ENCODE peak calls at places on chromosome 16, in ten cellular contexts. One of them, this sample, is unnamed.

GRCh38 chr16:10578474-10579316 is 1.7 kb downstream of the EMP2 start:
- DNase-seq in stimulated activated CD8-positive, alpha-beta memory T cell treated with anti-CD3 and anti-CD28 coated beads, Interleukin-4, amount 100 ng/mL, for 4 hours: no peak
- DNase-seq in cardiac muscle cell: no peak
- DNase-seq in naive B cell: no peak
- DNase-seq in MG63: no peak
- DNase-seq in GM03348: no peak
- DNase-seq in NCI-H1436: no peak
- DNase-seq in M059J: peak
- DNase-seq in uterus: peak
- DNase-seq in stomach: peak
- DNase-seq in this sample: no peak

GRCh38 chr16:1991135-1991551 is 1.4 kb downstream of the SYNGR3 start:
- DNase-seq in GM03348: no peak
- DNase-seq in M059J: no peak
- DNase-seq in stomach: peak
- DNase-seq in uterus: no peak
- DNase-seq in MG63: no peak
- DNase-seq in naive B cell: peak
- DNase-seq in stimulated activated CD8-positive, alpha-beta memory T cell treated with anti-CD3 and anti-CD28 coated beads, Interleukin-4, amount 100 ng/mL, for 4 hours: peak
- DNase-seq in NCI-H1436: no peak
- DNase-seq in cardiac muscle cell: no peak
- DNase-seq in this sample: peak

GRCh38 chr16:6977906-6978305 is 354.7 kb upstream of the RBFOX1 start:
- DNase-seq in NCI-H1436: no peak
- DNase-seq in stomach: no peak
- DNase-seq in stimulated activated CD8-positive, alpha-beta memory T cell treated with anti-CD3 and anti-CD28 coated beads, Interleukin-4, amount 100 ng/mL, for 4 hours: no peak
- DNase-seq in naive B cell: no peak
- DNase-seq in GM03348: no peak
- DNase-seq in cardiac muscle cell: no peak
- DNase-seq in M059J: no peak
- DNase-seq in MG63: no peak
- DNase-seq in uterus: no peak
- DNase-seq in this sample: no peak

GRCh38 chr16:53636978-53637377 is 66.7 kb downstream of the RPGRIP1L start:
- DNase-seq in stimulated activated CD8-positive, alpha-beta memory T cell treated with anti-CD3 and anti-CD28 coated beads, Interleukin-4, amount 100 ng/mL, for 4 hours: no peak
- DNase-seq in MG63: no peak
- DNase-seq in uterus: no peak
- DNase-seq in GM03348: no peak
- DNase-seq in M059J: no peak
- DNase-seq in stomach: no peak
- DNase-seq in NCI-H1436: no peak
- DNase-seq in cardiac muscle cell: no peak
- DNase-seq in naive B cell: no peak
- DNase-seq in this sample: no peak

GRCh38 chr16:66605177-66605999 is 884 bp downstream of the CMTM3 start:
- DNase-seq in stimulated activated CD8-positive, alpha-beta memory T cell treated with anti-CD3 and anti-CD28 coated beads, Interleukin-4, amount 100 ng/mL, for 4 hours: no peak
- DNase-seq in naive B cell: no peak
- DNase-seq in M059J: peak
- DNase-seq in GM03348: peak
- DNase-seq in MG63: peak
- DNase-seq in stomach: peak
- DNase-seq in NCI-H1436: no peak
- DNase-seq in cardiac muscle cell: peak
- DNase-seq in uterus: peak
- DNase-seq in this sample: peak

GRCh38 chr16:49859139-49859947 is 3.4 kb upstream of the ZNF423 start:
- DNase-seq in uterus: peak
- DNase-seq in stimulated activated CD8-positive, alpha-beta memory T cell treated with anti-CD3 and anti-CD28 coated beads, Interleukin-4, amount 100 ng/mL, for 4 hours: no peak
- DNase-seq in naive B cell: no peak
- DNase-seq in GM03348: peak
- DNase-seq in NCI-H1436: no peak
- DNase-seq in cardiac muscle cell: peak
- DNase-seq in stomach: no peak
- DNase-seq in MG63: no peak
- DNase-seq in M059J: peak
- DNase-seq in this sample: no peak

GRCh38 chr16:86509759-86510464 is 415 bp upstream of the FOXF1 start:
- DNase-seq in stimulated activated CD8-positive, alpha-beta memory T cell treated with anti-CD3 and anti-CD28 coated beads, Interleukin-4, amount 100 ng/mL, for 4 hours: no peak
- DNase-seq in cardiac muscle cell: peak
- DNase-seq in M059J: peak
- DNase-seq in MG63: peak
- DNase-seq in naive B cell: no peak
- DNase-seq in uterus: peak
- DNase-seq in NCI-H1436: peak
- DNase-seq in stomach: peak
- DNase-seq in GM03348: peak
- DNase-seq in this sample: no peak

GRCh38 chr16:84614914-84615813 is 2.7 kb downstream of the COTL1 start:
- DNase-seq in GM03348: no peak
- DNase-seq in NCI-H1436: no peak
- DNase-seq in M059J: no peak
- DNase-seq in naive B cell: no peak
- DNase-seq in uterus: no peak
- DNase-seq in cardiac muscle cell: no peak
- DNase-seq in stimulated activated CD8-positive, alpha-beta memory T cell treated with anti-CD3 and anti-CD28 coated beads, Interleukin-4, amount 100 ng/mL, for 4 hours: no peak
- DNase-seq in MG63: no peak
- DNase-seq in stomach: no peak
- DNase-seq in this sample: no peak

GRCh38 chr16:88974080-88974479 is 2.9 kb downstream of the CBFA2T3 start:
- DNase-seq in MG63: no peak
- DNase-seq in GM03348: no peak
- DNase-seq in cardiac muscle cell: no peak
- DNase-seq in uterus: no peak
- DNase-seq in stimulated activated CD8-positive, alpha-beta memory T cell treated with anti-CD3 and anti-CD28 coated beads, Interleukin-4, amount 100 ng/mL, for 4 hours: no peak
- DNase-seq in stomach: no peak
- DNase-seq in NCI-H1436: no peak
- DNase-seq in M059J: no peak
- DNase-seq in naive B cell: no peak
- DNase-seq in this sample: no peak

GRCh38 chr16:4053663-4054479 is 62.4 kb downstream of the ADCY9 start:
- DNase-seq in cardiac muscle cell: peak
- DNase-seq in MG63: peak
- DNase-seq in stimulated activated CD8-positive, alpha-beta memory T cell treated with anti-CD3 and anti-CD28 coated beads, Interleukin-4, amount 100 ng/mL, for 4 hours: no peak
- DNase-seq in GM03348: peak
- DNase-seq in stomach: peak
- DNase-seq in M059J: peak
- DNase-seq in naive B cell: no peak
- DNase-seq in uterus: peak
- DNase-seq in NCI-H1436: no peak
- DNase-seq in this sample: peak

GRCh38 chr16:48235556-48236136 is 8.5 kb upstream of the LONP2 start:
- DNase-seq in naive B cell: no peak
- DNase-seq in M059J: no peak
- DNase-seq in stimulated activated CD8-positive, alpha-beta memory T cell treated with anti-CD3 and anti-CD28 coated beads, Interleukin-4, amount 100 ng/mL, for 4 hours: no peak
- DNase-seq in uterus: no peak
- DNase-seq in cardiac muscle cell: peak
- DNase-seq in MG63: no peak
- DNase-seq in GM03348: no peak
- DNase-seq in NCI-H1436: no peak
- DNase-seq in stomach: no peak
- DNase-seq in this sample: no peak

GRCh38 chr16:47787695-47788094 is 326.6 kb downstream of the PHKB start:
- DNase-seq in stimulated activated CD8-positive, alpha-beta memory T cell treated with anti-CD3 and anti-CD28 coated beads, Interleukin-4, amount 100 ng/mL, for 4 hours: no peak
- DNase-seq in M059J: peak
- DNase-seq in MG63: no peak
- DNase-seq in cardiac muscle cell: peak
- DNase-seq in stomach: no peak
- DNase-seq in naive B cell: no peak
- DNase-seq in uterus: no peak
- DNase-seq in NCI-H1436: no peak
- DNase-seq in GM03348: no peak
- DNase-seq in this sample: no peak

GRCh38 chr16:85231959-85232358 is 119.7 kb upstream of the CIBAR2 start:
- DNase-seq in uterus: peak
- DNase-seq in MG63: peak
- DNase-seq in NCI-H1436: peak
- DNase-seq in GM03348: peak
- DNase-seq in naive B cell: no peak
- DNase-seq in stomach: no peak
- DNase-seq in cardiac muscle cell: peak
- DNase-seq in M059J: no peak
- DNase-seq in stimulated activated CD8-positive, alpha-beta memory T cell treated with anti-CD3 and anti-CD28 coated beads, Interleukin-4, amount 100 ng/mL, for 4 hours: no peak
- DNase-seq in this sample: no peak

GRCh38 chr16:1466968-1467521 is 7.8 kb downstream of the CLCN7 start:
- DNase-seq in uterus: no peak
- DNase-seq in MG63: no peak
- DNase-seq in stimulated activated CD8-positive, alpha-beta memory T cell treated with anti-CD3 and anti-CD28 coated beads, Interleukin-4, amount 100 ng/mL, for 4 hours: no peak
- DNase-seq in cardiac muscle cell: no peak
- DNase-seq in stomach: no peak
- DNase-seq in M059J: peak
- DNase-seq in naive B cell: no peak
- DNase-seq in GM03348: no peak
- DNase-seq in NCI-H1436: no peak
- DNase-seq in this sample: no peak

GRCh38 chr16:48276102-48276501 is 28.8 kb upstream of the ABCC11 start:
- DNase-seq in stimulated activated CD8-positive, alpha-beta memory T cell treated with anti-CD3 and anti-CD28 coated beads, Interleukin-4, amount 100 ng/mL, for 4 hours: no peak
- DNase-seq in naive B cell: no peak
- DNase-seq in MG63: no peak
- DNase-seq in stomach: no peak
- DNase-seq in M059J: no peak
- DNase-seq in GM03348: no peak
- DNase-seq in uterus: no peak
- DNase-seq in NCI-H1436: no peak
- DNase-seq in cardiac muscle cell: no peak
- DNase-seq in this sample: no peak

GRCh38 chr16:70788668-70789161 is 12.2 kb downstream of the VAC14 start:
- DNase-seq in naive B cell: no peak
- DNase-seq in uterus: no peak
- DNase-seq in NCI-H1436: no peak
- DNase-seq in GM03348: no peak
- DNase-seq in stomach: no peak
- DNase-seq in cardiac muscle cell: peak
- DNase-seq in stimulated activated CD8-positive, alpha-beta memory T cell treated with anti-CD3 and anti-CD28 coated beads, Interleukin-4, amount 100 ng/mL, for 4 hours: no peak
- DNase-seq in MG63: no peak
- DNase-seq in M059J: no peak
- DNase-seq in this sample: no peak

GRCh38 chr16:23712976-23713375 is at the start of gene ERN2:
- DNase-seq in uterus: no peak
- DNase-seq in stomach: peak
- DNase-seq in M059J: no peak
- DNase-seq in GM03348: peak
- DNase-seq in stimulated activated CD8-positive, alpha-beta memory T cell treated with anti-CD3 and anti-CD28 coated beads, Interleukin-4, amount 100 ng/mL, for 4 hours: no peak
- DNase-seq in NCI-H1436: no peak
- DNase-seq in MG63: no peak
- DNase-seq in naive B cell: no peak
- DNase-seq in cardiac muscle cell: no peak
- DNase-seq in this sample: peak